ENCODE peak calls at places on chromosomes 4 and X, in seven cellular contexts. One of them, this sample, is unnamed.

GRCh38 chrX:119693032-119693995 is at the start of gene SEPTIN6:
- DNase-seq in tibial nerve: peak; percentile 26
- DNase-seq in mesendoderm: peak; percentile 82
- DNase-seq in spleen: peak; percentile 95
- DNase-seq in K562: peak; percentile 79
- DNase-seq in neural progenitor cell: peak; percentile 78
- DNase-seq in mammary epithelial cell: peak; percentile 65
- DNase-seq in this sample: peak; percentile 90

GRCh38 chr4:155552180-155552579 is 114.5 kb upstream of the GUCY1A1 start:
- DNase-seq in mammary epithelial cell: peak; percentile 55
- DNase-seq in spleen: no peak
- DNase-seq in K562: no peak
- DNase-seq in tibial nerve: no peak
- DNase-seq in neural progenitor cell: no peak
- DNase-seq in mesendoderm: peak; percentile 77
- DNase-seq in this sample: no peak

GRCh38 chr4:153243464-153243863 is 39.2 kb downstream of the TRIM2 start:
- DNase-seq in tibial nerve: no peak
- DNase-seq in mesendoderm: no peak
- DNase-seq in spleen: no peak
- DNase-seq in neural progenitor cell: no peak
- DNase-seq in mammary epithelial cell: no peak
- DNase-seq in K562: no peak
- DNase-seq in this sample: no peak

GRCh38 chr4:73599182-73599581 is 21.1 kb downstream of the RASSF6 start:
- DNase-seq in mesendoderm: peak; percentile 95
- DNase-seq in K562: peak; percentile 29
- DNase-seq in mammary epithelial cell: peak; percentile 96
- DNase-seq in neural progenitor cell: peak; percentile 39
- DNase-seq in tibial nerve: peak; percentile 12
- DNase-seq in spleen: no peak
- DNase-seq in this sample: peak; percentile 77

GRCh38 chr4:135197650-135198049 is 996.1 kb upstream of the PABPC4L start:
- DNase-seq in K562: no peak
- DNase-seq in spleen: no peak
- DNase-seq in neural progenitor cell: peak; percentile 39
- DNase-seq in mammary epithelial cell: no peak
- DNase-seq in tibial nerve: no peak
- DNase-seq in mesendoderm: no peak
- DNase-seq in this sample: no peak

GRCh38 chr4:957581-958313 is 15.6 kb downstream of the DGKQ start:
- DNase-seq in spleen: peak; percentile 74
- DNase-seq in neural progenitor cell: no peak
- DNase-seq in mesendoderm: no peak
- DNase-seq in K562: no peak
- DNase-seq in tibial nerve: no peak
- DNase-seq in mammary epithelial cell: no peak
- DNase-seq in this sample: peak; percentile 50

GRCh38 chr4:129231907-129232626 is 136.1 kb downstream of the C4orf33 start:
- DNase-seq in neural progenitor cell: no peak
- DNase-seq in mesendoderm: no peak
- DNase-seq in K562: no peak
- DNase-seq in mammary epithelial cell: no peak
- DNase-seq in tibial nerve: no peak
- DNase-seq in spleen: no peak
- DNase-seq in this sample: no peak

GRCh38 chr4:31467781-31468180 is 747.6 kb downstream of the PCDH7 start:
- DNase-seq in neural progenitor cell: no peak
- DNase-seq in mesendoderm: no peak
- DNase-seq in tibial nerve: no peak
- DNase-seq in spleen: no peak
- DNase-seq in K562: no peak
- DNase-seq in mammary epithelial cell: peak; percentile 12
- DNase-seq in this sample: no peak

GRCh38 chr4:57080781-57081650 is 29.2 kb downstream of the IGFBP7 start:
- DNase-seq in spleen: no peak
- DNase-seq in mesendoderm: peak; percentile 69
- DNase-seq in tibial nerve: no peak
- DNase-seq in mammary epithelial cell: peak; percentile 92
- DNase-seq in K562: no peak
- DNase-seq in neural progenitor cell: no peak
- DNase-seq in this sample: peak; percentile 51

GRCh38 chr4:87444741-87445140 is 22.4 kb downstream of the NUDT9 start:
- DNase-seq in spleen: no peak
- DNase-seq in mesendoderm: no peak
- DNase-seq in mammary epithelial cell: no peak
- DNase-seq in K562: no peak
- DNase-seq in tibial nerve: no peak
- DNase-seq in neural progenitor cell: no peak
- DNase-seq in this sample: no peak

GRCh38 chr4:124509151-124509550 is 203.4 kb downstream of the ANKRD50 start:
- DNase-seq in neural progenitor cell: no peak
- DNase-seq in mammary epithelial cell: no peak
- DNase-seq in spleen: no peak
- DNase-seq in mesendoderm: no peak
- DNase-seq in tibial nerve: no peak
- DNase-seq in K562: no peak
- DNase-seq in this sample: no peak

GRCh38 chr4:168263039-168263438 is 55.5 kb downstream of the DDX60 start:
- DNase-seq in tibial nerve: no peak
- DNase-seq in K562: no peak
- DNase-seq in mesendoderm: no peak
- DNase-seq in neural progenitor cell: no peak
- DNase-seq in spleen: no peak
- DNase-seq in mammary epithelial cell: no peak
- DNase-seq in this sample: no peak
- H3K36me3 ChIP-seq in tibial nerve: peaks cover 3% of the 10 kb centered on the region
- H3K36me3 ChIP-seq in K562: no peaks in the 10 kb centered on the region
- H3K36me3 ChIP-seq in mesendoderm: no peaks in the 10 kb centered on the region
- H3K36me3 ChIP-seq in neural progenitor cell: no peaks in the 10 kb centered on the region
- H3K36me3 ChIP-seq in spleen: peaks cover 89% of the 10 kb centered on the region
- H3K36me3 ChIP-seq in mammary epithelial cell: no peaks in the 10 kb centered on the region
- H3K36me3 ChIP-seq in this sample: peaks cover 43% of the 10 kb centered on the region

GRCh38 chrX:153876112-153876491 is 9.9 kb downstream of the L1CAM start:
- DNase-seq in neural progenitor cell: no peak
- DNase-seq in spleen: no peak
- DNase-seq in tibial nerve: no peak
- DNase-seq in mammary epithelial cell: no peak
- DNase-seq in K562: no peak
- DNase-seq in mesendoderm: no peak
- DNase-seq in this sample: no peak
- H3K36me3 ChIP-seq in neural progenitor cell: no peaks in the 10 kb centered on the region
- H3K36me3 ChIP-seq in spleen: no peaks in the 10 kb centered on the region
- H3K36me3 ChIP-seq in tibial nerve: no peaks in the 10 kb centered on the region
- H3K36me3 ChIP-seq in mammary epithelial cell: no peaks in the 10 kb centered on the region
- H3K36me3 ChIP-seq in K562: no peaks in the 10 kb centered on the region
- H3K36me3 ChIP-seq in mesendoderm: no peaks in the 10 kb centered on the region
- H3K36me3 ChIP-seq in this sample: no peaks in the 10 kb centered on the region

GRCh38 chr4:8766610-8767009 is 105.0 kb downstream of the HMX1 start:
- DNase-seq in mammary epithelial cell: no peak
- DNase-seq in mesendoderm: no peak
- DNase-seq in tibial nerve: no peak
- DNase-seq in K562: no peak
- DNase-seq in neural progenitor cell: no peak
- DNase-seq in spleen: peak; percentile 64
- DNase-seq in this sample: no peak
- H3K36me3 ChIP-seq in mammary epithelial cell: no peaks in the 10 kb centered on the region
- H3K36me3 ChIP-seq in mesendoderm: no peaks in the 10 kb centered on the region
- H3K36me3 ChIP-seq in tibial nerve: no peaks in the 10 kb centered on the region
- H3K36me3 ChIP-seq in K562: no peaks in the 10 kb centered on the region
- H3K36me3 ChIP-seq in neural progenitor cell: no peaks in the 10 kb centered on the region
- H3K36me3 ChIP-seq in spleen: no peaks in the 10 kb centered on the region
- H3K36me3 ChIP-seq in this sample: no peaks in the 10 kb centered on the region

DNA sequence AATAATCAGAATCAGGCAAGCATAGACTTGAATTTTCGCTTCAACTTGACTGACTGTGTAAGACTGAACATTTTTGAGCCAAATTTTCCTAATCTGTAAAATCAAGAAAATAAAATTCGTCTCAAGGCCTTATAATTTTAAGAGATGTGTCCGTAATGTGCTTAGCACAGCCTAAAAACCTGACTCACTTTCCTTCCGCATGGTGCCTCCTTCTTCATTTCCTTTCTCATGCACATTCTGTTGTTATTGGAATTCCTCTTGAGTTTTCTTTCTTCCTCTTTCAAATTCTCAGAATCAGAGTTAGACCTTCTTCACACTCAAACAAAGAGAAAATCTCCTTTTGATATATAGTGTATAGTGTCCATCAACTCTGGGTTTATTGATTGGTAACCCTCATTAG is 208.9 kb upstream of the SLIT2 start:
- DNase-seq in tibial nerve: no peak
- DNase-seq in mammary epithelial cell: no peak
- DNase-seq in mesendoderm: no peak
- DNase-seq in spleen: no peak
- DNase-seq in K562: no peak
- DNase-seq in neural progenitor cell: no peak
- DNase-seq in this sample: no peak
- H3K36me3 ChIP-seq in tibial nerve: no peaks in the 10 kb centered on the region
- H3K36me3 ChIP-seq in mammary epithelial cell: no peaks in the 10 kb centered on the region
- H3K36me3 ChIP-seq in mesendoderm: no peaks in the 10 kb centered on the region
- H3K36me3 ChIP-seq in spleen: no peaks in the 10 kb centered on the region
- H3K36me3 ChIP-seq in K562: no peaks in the 10 kb centered on the region
- H3K36me3 ChIP-seq in neural progenitor cell: no peaks in the 10 kb centered on the region
- H3K36me3 ChIP-seq in this sample: no peaks in the 10 kb centered on the region

DNA sequence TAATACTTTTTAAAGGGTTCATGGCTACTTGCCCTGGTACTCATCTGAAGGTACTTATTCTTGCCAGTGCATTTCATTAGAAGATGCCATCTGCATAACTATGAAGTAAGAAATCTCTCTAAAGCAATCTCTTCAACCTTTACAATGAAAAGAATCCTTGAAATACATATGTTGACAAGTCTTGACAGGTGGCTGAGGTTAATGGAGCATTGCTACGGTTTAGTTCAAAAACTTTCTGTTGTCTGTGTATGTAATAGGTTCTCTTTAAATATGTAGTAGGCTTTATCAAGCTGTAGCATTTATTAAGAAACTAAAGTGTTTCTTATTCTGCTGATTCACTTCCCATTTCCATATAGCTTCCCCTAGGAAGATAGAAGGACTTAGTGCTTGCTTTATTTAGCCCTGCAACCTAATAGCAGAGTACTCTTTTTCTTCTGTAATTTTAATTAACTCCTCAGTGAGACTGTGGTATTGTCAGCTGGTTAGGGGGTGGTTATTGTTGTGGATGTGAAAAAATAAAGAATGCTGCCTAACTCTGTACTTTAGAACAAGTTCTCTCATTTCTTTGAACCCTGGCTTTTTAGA is 39.3 kb downstream of the SLAIN2 start:
- DNase-seq in neural progenitor cell: no peak
- DNase-seq in K562: no peak
- DNase-seq in mammary epithelial cell: peak; percentile 73
- DNase-seq in tibial nerve: no peak
- DNase-seq in mesendoderm: no peak
- DNase-seq in spleen: no peak
- DNase-seq in this sample: no peak
- H3K36me3 ChIP-seq in neural progenitor cell: peaks cover 18% of the 10 kb centered on the region
- H3K36me3 ChIP-seq in K562: peaks cover 68% of the 10 kb centered on the region
- H3K36me3 ChIP-seq in mammary epithelial cell: peaks cover 11% of the 10 kb centered on the region
- H3K36me3 ChIP-seq in tibial nerve: no peaks in the 10 kb centered on the region
- H3K36me3 ChIP-seq in mesendoderm: no peaks in the 10 kb centered on the region
- H3K36me3 ChIP-seq in spleen: peaks cover 64% of the 10 kb centered on the region
- H3K36me3 ChIP-seq in this sample: peaks cover 30% of the 10 kb centered on the region

DNA sequence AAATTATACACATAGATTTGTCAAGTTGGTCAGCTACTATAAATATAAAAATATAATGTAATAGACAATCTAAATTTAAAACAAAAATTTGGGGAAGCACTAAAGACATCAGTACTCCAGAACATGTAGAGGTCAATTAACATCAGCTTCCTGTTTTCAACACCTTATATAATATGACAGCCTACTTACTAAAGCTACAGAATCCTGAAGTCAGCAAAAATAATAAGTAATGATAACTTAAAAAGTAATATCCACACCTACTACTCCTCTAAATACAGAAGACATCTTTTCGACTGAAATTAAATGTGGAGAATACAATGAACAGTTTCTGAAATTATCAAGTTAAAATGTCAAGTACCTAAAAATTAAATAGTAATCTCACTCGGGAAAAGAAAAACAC is 118.6 kb downstream of the LRBA start:
- DNase-seq in mammary epithelial cell: no peak
- DNase-seq in spleen: no peak
- DNase-seq in K562: no peak
- DNase-seq in tibial nerve: no peak
- DNase-seq in neural progenitor cell: no peak
- DNase-seq in mesendoderm: no peak
- DNase-seq in this sample: no peak
- H3K36me3 ChIP-seq in mammary epithelial cell: peaks cover 9% of the 10 kb centered on the region
- H3K36me3 ChIP-seq in spleen: peaks cover 63% of the 10 kb centered on the region
- H3K36me3 ChIP-seq in K562: peaks cover 54% of the 10 kb centered on the region
- H3K36me3 ChIP-seq in tibial nerve: no peaks in the 10 kb centered on the region
- H3K36me3 ChIP-seq in neural progenitor cell: peaks cover 9% of the 10 kb centered on the region
- H3K36me3 ChIP-seq in mesendoderm: no peaks in the 10 kb centered on the region
- H3K36me3 ChIP-seq in this sample: no peaks in the 10 kb centered on the region

GRCh38 chr4:77930876-77931275 is 68.2 kb downstream of the MRPL1 start:
- DNase-seq in mesendoderm: no peak
- DNase-seq in mammary epithelial cell: no peak
- DNase-seq in K562: no peak
- DNase-seq in spleen: no peak
- DNase-seq in neural progenitor cell: no peak
- DNase-seq in tibial nerve: no peak
- DNase-seq in this sample: no peak

GRCh38 chr4:77930154-77930553 is 67.5 kb downstream of the MRPL1 start:
- DNase-seq in spleen: no peak
- DNase-seq in tibial nerve: no peak
- DNase-seq in mesendoderm: no peak
- DNase-seq in K562: no peak
- DNase-seq in mammary epithelial cell: no peak
- DNase-seq in neural progenitor cell: peak; percentile 6
- DNase-seq in this sample: no peak

GRCh38 chr4:77927991-77928925 is 65.6 kb downstream of the MRPL1 start:
- DNase-seq in tibial nerve: no peak
- DNase-seq in K562: no peak
- DNase-seq in neural progenitor cell: no peak
- DNase-seq in mesendoderm: no peak
- DNase-seq in mammary epithelial cell: peak; percentile 81
- DNase-seq in spleen: no peak
- DNase-seq in this sample: no peak

DNA sequence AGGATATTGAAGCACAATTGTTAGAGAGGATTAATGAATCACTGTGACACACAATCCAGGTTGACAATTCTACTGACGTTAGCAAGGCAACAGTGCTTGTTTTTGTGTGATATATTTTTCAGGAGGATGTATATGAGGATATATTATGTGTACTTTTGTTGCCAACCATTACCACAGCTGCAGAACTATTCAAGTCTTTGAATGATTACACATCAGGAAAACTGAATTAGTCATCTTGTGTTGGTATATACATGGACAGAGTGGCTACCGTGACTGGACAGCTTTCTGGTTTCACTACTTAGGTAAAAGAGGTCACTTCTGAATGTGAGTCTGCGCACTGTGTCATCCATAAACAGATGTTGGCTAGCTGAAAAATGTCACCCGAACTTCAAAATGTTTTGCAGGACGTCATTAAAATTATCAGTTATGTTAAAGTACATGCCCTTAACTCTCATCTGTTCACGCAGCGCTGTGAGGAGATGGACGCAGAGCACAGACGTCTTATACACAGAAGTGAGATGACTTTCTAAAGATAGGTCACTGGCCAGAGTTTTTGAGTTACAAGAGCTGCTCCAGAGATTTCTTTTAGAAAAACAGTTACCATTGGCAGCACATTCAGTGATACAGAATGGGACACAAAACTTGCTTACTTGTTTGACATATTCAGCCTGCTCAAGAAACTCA is 69.0 kb downstream of the MRPL1 start:
- DNase-seq in tibial nerve: no peak
- DNase-seq in spleen: no peak
- DNase-seq in neural progenitor cell: no peak
- DNase-seq in mesendoderm: no peak
- DNase-seq in mammary epithelial cell: peak; percentile 73
- DNase-seq in K562: no peak
- DNase-seq in this sample: no peak
- H3K36me3 ChIP-seq in tibial nerve: peaks cover 4% of the 10 kb centered on the region
- H3K36me3 ChIP-seq in spleen: peaks cover 52% of the 10 kb centered on the region
- H3K36me3 ChIP-seq in neural progenitor cell: no peaks in the 10 kb centered on the region
- H3K36me3 ChIP-seq in mesendoderm: no peaks in the 10 kb centered on the region
- H3K36me3 ChIP-seq in mammary epithelial cell: peaks cover 8% of the 10 kb centered on the region
- H3K36me3 ChIP-seq in K562: peaks cover 14% of the 10 kb centered on the region
- H3K36me3 ChIP-seq in this sample: no peaks in the 10 kb centered on the region

This sample was measured in Peyer's patch.